ENCODE peak calls at places on chromosome 12, in five cellular contexts. B is GM04504, P is HEK293T, C is bronchial epithelial cell, Q is midbrain. M is an unnamed sample.

GRCh38 chr12:102374190-102374589 is 106.2 kb downstream of the IGF1 start:
- DNase-seq in B (no peak), P (no peak), C (no peak), Q (no peak), M (no peak)

GRCh38 chr12:70774055-70774454 is 136.8 kb upstream of the PTPRB start:
- DNase-seq in B (no peak), P (no peak), C (peak), Q (no peak), M (peak)

GRCh38 chr12:110689002-110689600 is at the start of gene HVCN1:
- DNase-seq in B (no peak), P (no peak), C (no peak), Q (peak), M (no peak)

GRCh38 chr12:2256915-2257314 is 204.1 kb downstream of the CACNA1C start:
- DNase-seq in B (no peak), P (no peak), C (no peak), Q (no peak), M (no peak)

GRCh38 chr12:111028830-111029229 is 108.5 kb upstream of the MYL2 start:
- DNase-seq in B (no peak), P (no peak), C (no peak), Q (no peak), M (no peak)

GRCh38 chr12:13000935-13001724 is 1.1 kb upstream of the HEBP1 start:
- DNase-seq in B (no peak), P (peak), C (peak), Q (peak), M (peak)

GRCh38 chr12:127588224-127588623 is 678.7 kb upstream of the TMEM132C start:
- DNase-seq in B (peak), P (no peak), C (no peak), Q (no peak), M (peak)

GRCh38 chr12:46209914-46210834 is 58.7 kb downstream of the SLC38A1 start:
- DNase-seq in B (no peak), P (no peak), C (peak), Q (no peak), M (peak)

GRCh38 chr12:32437095-32437515 is 37.7 kb downstream of the FGD4 start:
- DNase-seq in B (peak), P (no peak), C (peak), Q (no peak), M (peak)

GRCh38 chr12:88775742-88776151 is 195.5 kb upstream of the KITLG start:
- DNase-seq in B (no peak), P (no peak), C (no peak), Q (no peak), M (no peak)

GRCh38 chr12:17928708-17929366 is 161.2 kb downstream of the RERGL start:
- DNase-seq in B (no peak), P (no peak), C (peak), Q (peak), M (peak)

GRCh38 chr12:93819048-93819491 is 141.9 kb downstream of the CRADD start:
- DNase-seq in B (peak), P (no peak), C (peak), Q (peak), M (no peak)

GRCh38 chr12:3770891-3771290 is 18.0 kb upstream of the CRACR2A start:
- DNase-seq in B (no peak), P (no peak), C (peak), Q (no peak), M (peak)